ENCODE peak calls at places on chromosomes 11 and 22, in four cellular contexts. V is GM04503, R is H9, W is suprapubic skin. N is an unnamed sample.

GRCh38 chr11:77147668-77148321 is 19.7 kb downstream of the MYO7A start:
- DNase-seq in V (no peak), R (peak), W (no peak), N (no peak)

GRCh38 chr11:6545917-6546605 is 49.0 kb downstream of the DNHD1 start:
- DNase-seq in V (no peak), R (peak), W (no peak), N (no peak)

GRCh38 chr11:19349340-19350025 is 108.7 kb upstream of the E2F8 start:
- DNase-seq in V (no peak), R (no peak), W (no peak), N (no peak)

GRCh38 chr11:69136471-69136870 is 19.3 kb upstream of the SMIM38 start:
- DNase-seq in V (no peak), R (no peak), W (no peak), N (no peak)

GRCh38 chr22:39900306-39901227 is at the start of gene GRAP2:
- DNase-seq in V (no peak), R (no peak), W (no peak), N (no peak)

GRCh38 chr11:68002943-68003845 is 703 bp downstream of the UNC93B1 start:
- DNase-seq in V (no peak), R (peak), W (peak), N (peak)

GRCh38 chr11:123956752-123957151 is 13.1 kb upstream of the OR6T1 start:
- DNase-seq in V (no peak), R (no peak), W (no peak), N (no peak)

GRCh38 chr11:122077459-122077858 is 38.6 kb downstream of the BLID start:
- DNase-seq in V (no peak), R (no peak), W (no peak), N (no peak)

GRCh38 chr11:115348404-115348803 is 155.8 kb downstream of the CADM1 start:
- DNase-seq in V (no peak), R (no peak), W (no peak), N (no peak)

GRCh38 chr11:76152741-76153608 is 53.3 kb downstream of the WNT11 start:
- DNase-seq in V (no peak), R (no peak), W (peak), N (no peak)

GRCh38 chr11:70313945-70314344 is 43.5 kb downstream of the PPFIA1 start:
- DNase-seq in V (no peak), R (no peak), W (no peak), N (no peak)

GRCh38 chr11:114785820-114786219 is 107.5 kb downstream of the NXPE2 start:
- DNase-seq in V (no peak), R (no peak), W (no peak), N (no peak)

GRCh38 chr11:76615950-76616349 is 54.6 kb downstream of the LRRC32 start:
- DNase-seq in V (no peak), R (peak), W (peak), N (peak)

GRCh38 chr11:420054-420910 is 5.5 kb upstream of the SIGIRR start:
- DNase-seq in V (no peak), R (no peak), W (no peak), N (no peak)

GRCh38 chr11:43830928-43831440 is 49.6 kb upstream of the ALKBH3 start:
- DNase-seq in V (peak), R (no peak), W (no peak), N (peak)

GRCh38 chr22:50576070-50576469 is 2.2 kb downstream of the CPT1B start:
- DNase-seq in V (no peak), R (peak), W (no peak), N (no peak)

GRCh38 chr11:94895971-94896370 is 77.4 kb downstream of the CWC15 start:
- DNase-seq in V (no peak), R (no peak), W (no peak), N (no peak)

GRCh38 chr11:2789791-2790580 is 90.2 kb upstream of the KCNQ1OT1 start:
- DNase-seq in V (no peak), R (no peak), W (peak), N (peak)

GRCh38 chr11:68828155-68828931 is 13.4 kb downstream of the CPT1A start:
- DNase-seq in V (no peak), R (no peak), W (no peak), N (no peak)

GRCh38 chr11:121814962-121815361 is 301.1 kb downstream of the BLID start:
- DNase-seq in V (no peak), R (no peak), W (no peak), N (no peak)

GRCh38 chr11:36775157-36775556 is 177.1 kb upstream of the RAG2 start:
- DNase-seq in V (no peak), R (no peak), W (no peak), N (no peak)

GRCh38 chr11:37857726-37858125 is 1259.7 kb upstream of the RAG2 start:
- DNase-seq in V (no peak), R (no peak), W (no peak), N (no peak)

GRCh38 chr11:70775386-70775785 is 377.1 kb downstream of the CTTN start:
- DNase-seq in V (no peak), R (no peak), W (no peak), N (no peak)

GRCh38 chr11:6737872-6738466 is 33.8 kb downstream of the OR2AG2 start:
- DNase-seq in V (no peak), R (peak), W (no peak), N (no peak)

GRCh38 chr11:114478768-114479167 is 39.5 kb downstream of the REXO2 start:
- DNase-seq in V (no peak), R (peak), W (no peak), N (no peak)

GRCh38 chr11:125376117-125376516 is 119.9 kb downstream of the FEZ1 start:
- DNase-seq in V (no peak), R (peak), W (no peak), N (peak)

GRCh38 chr22:38347944-38348750 is 30.9 kb upstream of the CSNK1E start:
- DNase-seq in V (no peak), R (no peak), W (peak), N (peak)

GRCh38 chr11:23866641-23867040 is 630.2 kb upstream of the LUZP2 start:
- DNase-seq in V (no peak), R (no peak), W (no peak), N (no peak)

GRCh38 chr11:22725079-22725478 is 58.7 kb downstream of the GAS2 start:
- DNase-seq in V (no peak), R (no peak), W (no peak), N (no peak)

GRCh38 chr11:21537980-21538379 is 654.9 kb upstream of the ANO5 start:
- DNase-seq in V (no peak), R (no peak), W (no peak), N (no peak)

GRCh38 chr11:25734592-25735211 is 597.2 kb upstream of the ANO3 start:
- DNase-seq in V (no peak), R (no peak), W (no peak), N (no peak)

GRCh38 chr11:32584921-32585320 is 1.3 kb downstream of the EIF3M start:
- DNase-seq in V (no peak), R (no peak), W (no peak), N (no peak)